ENCODE peak calls at places on chromosome 22, in four cellular contexts. One of them, this sample, is unnamed.

GRCh38 chr22:39748877-39749276 is 144.7 kb downstream of the ENTHD1 start:
- DNase-seq in CD4-positive, alpha-beta T cell: no peak
- DNase-seq in body of pancreas: no peak
- DNase-seq in hepatocyte: no peak
- DNase-seq in this sample: no peak

GRCh38 chr22:40015346-40015976 is 20.7 kb downstream of the FAM83F start:
- DNase-seq in CD4-positive, alpha-beta T cell: no peak
- DNase-seq in body of pancreas: no peak
- DNase-seq in hepatocyte: no peak
- DNase-seq in this sample: no peak

GRCh38 chr22:46803031-46803880 is 40.8 kb downstream of the TBC1D22A start:
- DNase-seq in CD4-positive, alpha-beta T cell: peak; percentile 67
- DNase-seq in body of pancreas: peak; percentile 65
- DNase-seq in hepatocyte: peak; percentile 78
- DNase-seq in this sample: peak; percentile 30

GRCh38 chr22:22375586-22376351 is 131.2 kb downstream of the VPREB1 start:
- DNase-seq in CD4-positive, alpha-beta T cell: no peak
- DNase-seq in body of pancreas: peak; percentile 28
- DNase-seq in hepatocyte: no peak
- DNase-seq in this sample: no peak

GRCh38 chr22:48037618-48038017 is 1275.2 kb downstream of the TBC1D22A start:
- DNase-seq in CD4-positive, alpha-beta T cell: no peak
- DNase-seq in body of pancreas: no peak
- DNase-seq in hepatocyte: no peak
- DNase-seq in this sample: no peak

GRCh38 chr22:37109242-37109917 is at the start of gene TMPRSS6:
- DNase-seq in CD4-positive, alpha-beta T cell: no peak
- DNase-seq in body of pancreas: peak; percentile 18
- DNase-seq in hepatocyte: peak; percentile 69
- DNase-seq in this sample: no peak

GRCh38 chr22:28142361-28142801 is 223.3 kb upstream of the PITPNB start:
- DNase-seq in CD4-positive, alpha-beta T cell: no peak
- DNase-seq in body of pancreas: no peak
- DNase-seq in hepatocyte: peak; percentile 13
- DNase-seq in this sample: no peak

GRCh38 chr22:39800790-39801540 is 92.6 kb downstream of the ENTHD1 start:
- DNase-seq in CD4-positive, alpha-beta T cell: no peak
- DNase-seq in body of pancreas: no peak
- DNase-seq in hepatocyte: peak; percentile 16
- DNase-seq in this sample: no peak

GRCh38 chr22:37260939-37261338 is 16.9 kb upstream of the RAC2 start:
- DNase-seq in CD4-positive, alpha-beta T cell: peak; percentile 55
- DNase-seq in body of pancreas: peak; percentile 62
- DNase-seq in hepatocyte: peak; percentile 79
- DNase-seq in this sample: peak; percentile 59

GRCh38 chr22:37018086-37018814 is 997 bp downstream of the TST start:
- DNase-seq in CD4-positive, alpha-beta T cell: no peak
- DNase-seq in body of pancreas: no peak
- DNase-seq in hepatocyte: no peak
- DNase-seq in this sample: no peak

GRCh38 chr22:47249370-47249928 is 487.0 kb downstream of the TBC1D22A start:
- DNase-seq in CD4-positive, alpha-beta T cell: no peak
- DNase-seq in body of pancreas: no peak
- DNase-seq in hepatocyte: no peak
- DNase-seq in this sample: no peak

GRCh38 chr22:44116755-44117684 is 63.7 kb upstream of the PARVG start:
- DNase-seq in CD4-positive, alpha-beta T cell: no peak
- DNase-seq in body of pancreas: peak; percentile 5
- DNase-seq in hepatocyte: no peak
- DNase-seq in this sample: no peak

GRCh38 chr22:17119481-17120202 is 1.5 kb downstream of the TMEM121B start:
- DNase-seq in CD4-positive, alpha-beta T cell: no peak
- DNase-seq in body of pancreas: no peak
- DNase-seq in hepatocyte: no peak
- DNase-seq in this sample: peak; percentile 34

GRCh38 chr22:48423481-48423901 is 1404.2 kb downstream of the BRD1 start:
- DNase-seq in CD4-positive, alpha-beta T cell: no peak
- DNase-seq in body of pancreas: no peak
- DNase-seq in hepatocyte: no peak
- DNase-seq in this sample: no peak

GRCh38 chr22:32850591-32851517 is 49.3 kb downstream of the TIMP3 start:
- DNase-seq in CD4-positive, alpha-beta T cell: no peak
- DNase-seq in body of pancreas: peak; percentile 44
- DNase-seq in hepatocyte: no peak
- DNase-seq in this sample: no peak

GRCh38 chr22:48919851-48920589 is 907.7 kb downstream of the BRD1 start:
- DNase-seq in CD4-positive, alpha-beta T cell: no peak
- DNase-seq in body of pancreas: no peak
- DNase-seq in hepatocyte: no peak
- DNase-seq in this sample: no peak

GRCh38 chr22:29370556-29370955 is 17.8 kb downstream of the AP1B1 start:
- DNase-seq in CD4-positive, alpha-beta T cell: no peak
- DNase-seq in body of pancreas: no peak
- DNase-seq in hepatocyte: no peak
- DNase-seq in this sample: no peak
- TF ChIP-seq CTCF in CD4-positive, alpha-beta T cell: no peak
- TF ChIP-seq CTCF in body of pancreas: no peak
- TF ChIP-seq CTCF in hepatocyte: no peak
- TF ChIP-seq CTCF in this sample: peak; percentile 23

GRCh38 chr22:42692239-42693054 is 28.2 kb downstream of the A4GALT start:
- DNase-seq in CD4-positive, alpha-beta T cell: no peak
- DNase-seq in body of pancreas: no peak
- DNase-seq in hepatocyte: no peak
- DNase-seq in this sample: no peak
- TF ChIP-seq CTCF in CD4-positive, alpha-beta T cell: no peak
- TF ChIP-seq CTCF in body of pancreas: no peak
- TF ChIP-seq CTCF in hepatocyte: no peak
- TF ChIP-seq CTCF in this sample: no peak

DNA sequence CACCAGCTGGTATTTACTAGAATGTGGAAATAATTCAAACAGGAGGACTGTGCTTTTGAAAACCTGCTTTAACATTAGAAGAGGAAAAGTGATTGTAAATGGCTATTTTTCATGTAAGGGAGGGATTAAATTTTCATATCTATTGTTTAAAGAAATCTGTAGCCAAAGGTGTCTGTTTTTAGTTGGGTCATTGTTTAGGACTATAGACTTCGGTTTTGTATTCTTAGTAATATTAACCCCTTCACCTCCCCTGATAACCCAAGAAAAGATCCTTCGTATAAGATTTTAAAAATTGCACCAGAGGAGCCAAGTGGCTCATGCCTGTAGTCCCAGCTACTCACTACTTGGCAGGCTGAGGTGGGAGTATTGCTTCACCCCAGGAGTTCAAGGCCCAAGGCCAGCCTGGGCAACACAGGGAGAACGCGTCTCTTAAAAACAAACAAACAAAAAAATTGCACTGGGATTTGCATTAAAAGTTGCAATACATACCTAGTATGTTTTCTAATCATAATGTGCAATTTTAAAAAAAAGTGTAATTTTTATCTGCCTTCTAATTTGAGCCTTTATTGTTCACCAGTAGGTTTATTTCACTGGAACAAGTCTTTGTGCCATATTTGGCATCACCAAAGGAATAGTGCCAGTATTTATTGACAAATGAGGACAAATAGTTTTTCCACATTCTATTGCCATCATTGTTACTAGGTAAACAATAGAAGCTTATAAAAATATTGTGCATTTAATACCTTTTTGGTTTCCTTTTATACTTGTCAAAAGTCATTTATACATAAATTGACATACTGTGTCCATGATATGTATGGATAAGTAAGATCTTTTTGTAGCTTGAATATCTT is 34.3 kb downstream of the MTMR3 start:
- DNase-seq in CD4-positive, alpha-beta T cell: no peak
- DNase-seq in body of pancreas: peak; percentile 47
- DNase-seq in hepatocyte: no peak
- DNase-seq in this sample: no peak
- TF ChIP-seq CTCF in CD4-positive, alpha-beta T cell: no peak
- TF ChIP-seq CTCF in body of pancreas: no peak
- TF ChIP-seq CTCF in hepatocyte: no peak
- TF ChIP-seq CTCF in this sample: no peak

GRCh38 chr22:45312415-45312814 is 2.7 kb downstream of the FAM118A start:
- DNase-seq in CD4-positive, alpha-beta T cell: no peak
- DNase-seq in body of pancreas: no peak
- DNase-seq in hepatocyte: no peak
- DNase-seq in this sample: no peak

GRCh38 chr22:45310331-45311032 is 748 bp downstream of the FAM118A start:
- DNase-seq in CD4-positive, alpha-beta T cell: no peak
- DNase-seq in body of pancreas: no peak
- DNase-seq in hepatocyte: no peak
- DNase-seq in this sample: no peak

GRCh38 chr22:45311033-45311531 is 1.3 kb downstream of the FAM118A start:
- DNase-seq in CD4-positive, alpha-beta T cell: no peak
- DNase-seq in body of pancreas: no peak
- DNase-seq in hepatocyte: peak; percentile 53
- DNase-seq in this sample: no peak

GRCh38 chr22:45308624-45309421 is 911 bp upstream of the FAM118A start:
- DNase-seq in CD4-positive, alpha-beta T cell: no peak
- DNase-seq in body of pancreas: no peak
- DNase-seq in hepatocyte: no peak
- DNase-seq in this sample: no peak

DNA sequence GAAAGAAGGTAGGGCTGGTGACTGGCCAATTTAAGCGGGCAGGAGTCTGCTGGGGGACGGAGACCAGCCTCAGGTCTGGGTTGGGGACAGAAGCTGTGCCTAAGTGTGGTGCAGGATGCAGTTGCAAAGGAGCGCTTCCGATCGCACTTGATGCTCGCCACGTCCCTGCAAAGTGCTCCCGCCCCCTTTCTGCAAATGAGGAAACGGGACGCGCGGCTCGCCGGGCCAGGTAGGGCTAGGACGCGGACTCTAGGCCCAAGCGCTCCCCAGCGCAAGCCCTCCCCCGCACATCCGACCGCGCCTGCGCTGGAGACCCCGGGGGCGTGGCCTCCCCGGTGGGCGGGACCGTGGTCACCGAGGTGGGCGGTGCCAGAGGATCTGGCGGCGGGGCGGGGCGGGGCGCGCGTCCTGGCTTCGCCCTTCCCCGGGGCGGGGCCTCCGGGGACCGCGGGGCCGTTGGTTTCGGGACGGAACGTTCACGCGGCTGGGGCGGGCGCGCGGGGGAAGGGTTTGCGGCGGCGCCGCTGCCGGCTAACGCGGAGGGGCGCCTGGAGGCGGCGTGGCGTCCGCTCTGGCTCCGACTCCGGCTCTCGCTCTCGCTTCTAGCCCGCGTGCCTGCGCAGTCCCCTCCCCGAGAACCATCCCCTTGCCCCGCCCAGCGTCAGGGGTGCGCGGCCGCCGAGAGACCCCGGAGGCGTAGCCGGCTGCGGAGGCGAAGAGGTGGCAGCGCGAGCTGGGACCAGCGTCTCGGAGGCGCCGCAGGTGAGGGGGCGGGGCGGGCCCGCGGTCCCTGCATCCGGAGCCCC is at the start of gene FAM118A:
- DNase-seq in CD4-positive, alpha-beta T cell: peak; percentile 97
- DNase-seq in body of pancreas: peak; percentile 93
- DNase-seq in hepatocyte: peak; percentile 97
- DNase-seq in this sample: peak; percentile 99
- TF ChIP-seq CTCF in CD4-positive, alpha-beta T cell: no peak
- TF ChIP-seq CTCF in body of pancreas: no peak
- TF ChIP-seq CTCF in hepatocyte: no peak
- TF ChIP-seq CTCF in this sample: no peak

DNA sequence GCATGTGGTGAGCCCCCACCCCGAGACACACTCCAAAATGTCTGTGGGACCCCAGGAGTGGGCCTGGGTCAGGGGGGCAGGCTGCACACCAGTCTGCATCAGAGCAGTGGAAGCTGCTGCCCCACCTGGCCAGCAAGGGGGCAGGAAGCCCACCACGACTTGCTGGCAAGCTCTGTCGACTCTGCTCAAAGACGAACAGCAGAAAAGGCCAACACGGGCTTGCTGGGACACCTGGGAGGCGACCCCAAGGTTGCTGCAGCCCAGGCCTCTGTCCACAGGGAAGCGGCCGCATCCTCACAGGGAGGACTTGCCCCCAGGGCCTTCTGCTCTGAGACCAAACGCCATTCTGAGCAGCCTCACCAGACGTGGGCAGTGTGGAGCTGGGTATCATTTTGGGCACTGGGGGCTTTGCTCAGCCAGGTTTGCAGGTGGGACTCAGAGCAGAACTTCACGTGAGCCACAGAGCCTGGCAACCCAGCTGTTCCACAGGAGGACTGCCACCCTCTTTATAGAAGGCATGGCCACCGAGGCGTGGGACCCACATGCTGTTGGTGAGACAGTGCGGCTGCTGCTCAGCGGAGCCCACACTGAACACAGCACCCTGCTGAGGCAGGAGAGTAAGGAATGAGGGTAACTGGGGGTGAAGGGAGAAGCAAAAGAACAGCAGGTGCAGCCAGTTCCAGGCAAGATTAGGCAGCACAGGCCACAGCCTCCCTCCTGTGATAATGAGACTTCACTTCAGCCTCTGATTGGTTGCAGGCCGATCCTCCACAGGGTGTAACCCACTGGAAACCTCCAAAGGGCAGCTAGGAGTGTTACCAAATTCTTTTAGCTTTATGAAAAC is 11.0 kb downstream of the IL17REL start:
- DNase-seq in CD4-positive, alpha-beta T cell: no peak
- DNase-seq in body of pancreas: no peak
- DNase-seq in hepatocyte: no peak
- DNase-seq in this sample: no peak
- TF ChIP-seq CTCF in CD4-positive, alpha-beta T cell: no peak
- TF ChIP-seq CTCF in body of pancreas: no peak
- TF ChIP-seq CTCF in hepatocyte: no peak
- TF ChIP-seq CTCF in this sample: no peak

GRCh38 chr22:19892249-19892879 is 37.7 kb upstream of the GNB1L start:
- DNase-seq in CD4-positive, alpha-beta T cell: peak; percentile 50
- DNase-seq in body of pancreas: no peak
- DNase-seq in hepatocyte: peak; percentile 43
- DNase-seq in this sample: no peak
- TF ChIP-seq CTCF in CD4-positive, alpha-beta T cell: no peak
- TF ChIP-seq CTCF in body of pancreas: no peak
- TF ChIP-seq CTCF in hepatocyte: no peak
- TF ChIP-seq CTCF in this sample: no peak

DNA sequence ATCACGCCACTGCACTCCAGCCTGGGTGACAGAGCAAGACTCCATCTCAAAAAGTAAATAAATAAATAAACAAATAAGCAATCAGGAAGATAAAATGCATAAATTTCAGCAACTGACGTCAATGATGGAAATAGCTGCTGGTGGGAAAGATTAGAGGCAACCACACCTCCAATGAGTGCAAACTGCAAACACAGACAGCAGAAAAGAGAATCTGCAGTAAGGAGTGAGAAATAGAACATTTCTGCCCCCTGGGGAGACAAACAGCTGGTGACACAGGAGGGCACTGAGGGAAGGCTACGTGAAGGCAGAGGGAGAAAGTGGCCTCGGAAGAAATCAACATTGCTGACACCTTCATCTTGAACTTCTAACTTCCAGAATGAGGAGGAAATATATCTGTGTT is 6.5 kb downstream of the PI4KA start:
- DNase-seq in CD4-positive, alpha-beta T cell: no peak
- DNase-seq in body of pancreas: no peak
- DNase-seq in hepatocyte: no peak
- DNase-seq in this sample: no peak
- TF ChIP-seq CTCF in CD4-positive, alpha-beta T cell: no peak
- TF ChIP-seq CTCF in body of pancreas: no peak
- TF ChIP-seq CTCF in hepatocyte: no peak
- TF ChIP-seq CTCF in this sample: no peak

DNA sequence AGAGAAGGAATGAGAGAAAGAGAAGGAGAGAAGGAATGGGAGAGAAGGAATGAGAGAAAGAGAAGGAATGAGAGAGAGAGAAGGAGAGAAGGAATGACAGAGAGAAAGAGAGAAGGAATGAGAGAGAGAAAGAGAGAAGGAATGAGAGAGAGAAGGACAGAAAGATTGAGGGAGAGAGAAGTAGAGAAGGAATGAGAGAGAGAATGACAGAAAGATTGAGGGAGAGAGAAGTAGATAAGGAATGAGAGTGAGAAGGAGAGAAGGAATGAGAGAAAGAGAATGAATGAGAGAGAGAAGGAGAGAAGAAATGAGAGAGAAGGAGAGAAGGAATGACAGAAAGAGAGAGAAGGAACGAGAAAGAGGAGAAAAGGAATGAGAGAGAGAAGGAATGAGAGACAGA is 34.1 kb upstream of the APOL5 start:
- DNase-seq in CD4-positive, alpha-beta T cell: no peak
- DNase-seq in body of pancreas: no peak
- DNase-seq in hepatocyte: no peak
- DNase-seq in this sample: no peak
- TF ChIP-seq CTCF in CD4-positive, alpha-beta T cell: no peak
- TF ChIP-seq CTCF in body of pancreas: no peak
- TF ChIP-seq CTCF in hepatocyte: no peak
- TF ChIP-seq CTCF in this sample: no peak

This sample was measured in neural crest cell.